ENCODE peak calls at places on chromosomes 11 and 22, in eight cellular contexts. R is AG04450, I is mammary epithelial cell, T is coronary artery, C is HFF-Myc, E is ovary, F is sigmoid colon, M is Caco-2. Y is an unnamed sample.

GRCh38 chr11:116700586-116701220 is 72.1 kb downstream of the BUD13 start:
- DNase-seq in I (no peak), M (no peak), C (no peak), E (no peak), F (peak), T (peak), R (no peak), Y (no peak)

GRCh38 chr11:2582958-2583604 is 116.7 kb downstream of the KCNQ1OT1 start:
- DNase-seq in R (no peak), M (no peak), F (peak), I (no peak), C (no peak), E (no peak), T (peak), Y (no peak)

GRCh38 chr11:68303083-68303482 is 9.3 kb upstream of the LRP5 start:
- DNase-seq in M (no peak), I (no peak), R (no peak), F (no peak), C (no peak), E (no peak), T (no peak), Y (no peak)

GRCh38 chr11:20327377-20327776 is 36.1 kb upstream of the HTATIP2 start:
- DNase-seq in I (no peak), F (no peak), M (no peak), E (no peak), R (no peak), T (no peak), C (no peak), Y (no peak)

GRCh38 chr11:63242089-63242762 is 1.2 kb downstream of the SLC22A25 start:
- DNase-seq in T (no peak), M (no peak), F (no peak), R (no peak), C (no peak), E (no peak), I (no peak), Y (no peak)

GRCh38 chr11:71279916-71280645 is 27.7 kb upstream of the SHANK2 start:
- DNase-seq in F (peak), E (no peak), M (no peak), T (peak), R (no peak), C (no peak), I (no peak), Y (no peak)

GRCh38 chr11:76836613-76837291 is 24.0 kb upstream of the ACER3 start:
- DNase-seq in E (no peak), C (no peak), F (no peak), M (no peak), T (no peak), R (no peak), I (no peak), Y (no peak)

GRCh38 chr22:48700180-48700565 is 1127.5 kb downstream of the BRD1 start:
- DNase-seq in E (no peak), C (no peak), F (no peak), M (no peak), I (no peak), R (no peak), T (no peak), Y (no peak)

GRCh38 chr11:77125695-77126094 is 2.4 kb upstream of the MYO7A start:
- DNase-seq in I (no peak), M (no peak), C (no peak), E (no peak), F (no peak), T (no peak), R (no peak), Y (no peak)

GRCh38 chr11:91624021-91624420 is 600.6 kb upstream of the FAT3 start:
- DNase-seq in E (no peak), R (no peak), F (no peak), I (no peak), T (no peak), C (no peak), M (no peak), Y (no peak)

GRCh38 chr11:118998822-118999221 is 884 bp downstream of the CENATAC start:
- DNase-seq in F (no peak), E (no peak), I (peak), C (peak), T (no peak), R (peak), M (peak), Y (no peak)

GRCh38 chr11:115887316-115887715 is 383.1 kb upstream of the CADM1 start:
- DNase-seq in M (no peak), C (no peak), E (no peak), F (no peak), I (no peak), R (no peak), T (no peak), Y (no peak)

GRCh38 chr11:6251120-6251733 is 8.4 kb upstream of the CCKBR start:
- DNase-seq in C (peak), T (peak), M (peak), R (peak), I (peak), F (peak), E (peak), Y (peak)

GRCh38 chr11:105767945-105768344 is 158.1 kb downstream of the GRIA4 start:
- DNase-seq in M (no peak), R (no peak), C (no peak), T (no peak), E (no peak), F (no peak), I (no peak), Y (no peak)

GRCh38 chr22:38549106-38549884 is 20.7 kb downstream of the DMC1 start:
- DNase-seq in F (no peak), T (no peak), I (peak), C (no peak), M (no peak), E (no peak), R (no peak), Y (peak)
- TF ChIP-seq CTCF in F (no peak), T (no peak), I (no peak), C (no peak), M (no peak), E (no peak), R (no peak), Y (no peak)

GRCh38 chr11:73652046-73652730 is 5.8 kb downstream of the PLEKHB1 start:
- DNase-seq in T (no peak), M (no peak), C (no peak), F (peak), I (peak), R (no peak), E (no peak), Y (no peak)

GRCh38 chr11:73650400-73650799 is 4.0 kb downstream of the PLEKHB1 start:
- DNase-seq in R (no peak), M (no peak), F (no peak), E (no peak), T (no peak), C (no peak), I (no peak), Y (no peak)

GRCh38 chr11:73651252-73651651 is 4.9 kb downstream of the PLEKHB1 start:
- DNase-seq in T (no peak), E (no peak), R (no peak), I (no peak), F (no peak), C (no peak), M (no peak), Y (no peak)

GRCh38 chr11:73652856-73653559 is 6.6 kb downstream of the PLEKHB1 start:
- DNase-seq in M (no peak), T (no peak), E (no peak), C (no peak), I (peak), F (no peak), R (no peak), Y (no peak)

DNA sequence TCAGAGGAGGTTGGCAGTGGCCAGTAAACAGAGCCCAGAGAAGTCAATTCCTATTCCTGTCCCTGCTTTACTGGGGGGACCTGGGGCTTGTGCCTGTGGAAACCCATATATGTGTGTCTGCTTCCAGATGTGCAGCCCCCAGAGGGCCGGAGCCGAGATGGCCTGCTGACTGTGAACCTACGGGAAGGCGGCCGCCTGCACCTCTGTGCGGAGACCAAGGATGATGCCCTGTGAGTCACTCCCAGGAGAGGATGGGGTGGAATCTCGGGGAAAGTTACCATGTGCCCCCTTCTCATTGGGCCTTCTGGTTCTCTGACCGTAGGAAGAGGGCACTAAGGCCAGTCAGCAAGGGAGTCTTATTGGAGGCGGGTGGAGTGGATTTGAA is 5.3 kb downstream of the PLEKHB1 start:
- DNase-seq in M (no peak), I (no peak), C (no peak), T (no peak), F (no peak), R (no peak), E (no peak), Y (no peak)
- TF ChIP-seq CTCF in M (no peak), I (no peak), C (no peak), T (no peak), F (no peak), R (no peak), E (no peak), Y (no peak)

DNA sequence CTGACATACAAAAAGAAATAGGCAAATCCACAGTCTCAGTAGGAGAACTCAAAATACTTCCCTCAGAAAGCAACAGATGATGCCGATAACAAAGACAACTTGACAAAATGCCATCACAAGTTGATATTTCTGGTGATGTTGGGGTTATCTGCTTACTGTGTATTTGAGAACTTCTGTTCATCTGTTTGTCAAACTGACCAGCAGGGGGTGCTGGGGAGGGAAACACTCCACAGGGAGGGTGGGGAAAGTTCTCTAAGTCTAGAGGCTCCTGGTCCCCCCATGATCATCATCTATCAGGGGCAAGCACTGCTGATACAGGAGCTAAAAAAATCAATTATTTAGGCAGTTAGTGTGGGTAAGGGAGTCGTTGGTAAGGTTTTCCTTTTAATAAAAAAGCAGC is 19.2 kb downstream of the GLYATL1 start:
- DNase-seq in M (peak), R (no peak), I (no peak), F (no peak), C (no peak), E (no peak), T (no peak), Y (peak)
- TF ChIP-seq CTCF in M (peak), R (peak), I (peak), F (no peak), C (peak), E (no peak), T (no peak), Y (peak)

GRCh38 chr11:70067036-70067435 is 11.1 kb upstream of the ANO1 start:
- DNase-seq in C (no peak), R (no peak), M (no peak), I (no peak), F (peak), T (no peak), E (no peak), Y (peak)
- TF ChIP-seq CTCF in C (no peak), R (no peak), M (no peak), I (no peak), F (no peak), T (no peak), E (no peak), Y (no peak)

DNA sequence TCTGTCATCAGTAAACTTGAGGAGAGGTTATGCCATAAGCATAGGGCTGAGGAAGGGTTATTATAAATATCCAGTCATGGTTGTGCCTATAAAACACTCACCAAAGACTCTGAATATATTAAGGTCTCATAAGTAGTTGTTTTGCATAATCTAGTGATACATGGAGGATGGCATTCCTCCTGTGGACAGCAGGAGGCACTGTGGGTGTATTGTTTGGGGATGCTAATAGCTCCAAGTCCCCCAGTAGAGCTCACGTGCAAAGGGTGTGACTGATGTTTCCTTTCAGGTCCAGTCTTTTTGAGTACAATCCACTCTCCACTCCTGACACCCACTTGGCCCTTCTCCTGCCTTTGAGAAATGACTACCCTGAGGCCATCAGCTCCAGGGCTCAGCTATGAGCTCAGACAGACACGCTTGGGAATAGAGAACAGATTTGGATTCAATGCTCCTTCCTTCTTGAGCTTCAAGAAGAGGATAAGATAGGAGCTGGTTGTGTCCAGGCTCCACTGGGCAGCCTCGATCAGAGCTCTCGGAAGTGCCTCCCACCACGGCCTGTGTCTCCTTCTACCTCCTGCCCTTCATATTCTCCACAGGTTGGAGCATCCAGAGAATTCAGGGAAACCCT is 85.2 kb upstream of the IGLL5 start:
- DNase-seq in E (no peak), F (no peak), T (no peak), I (no peak), C (no peak), M (no peak), R (no peak), Y (no peak)
- TF ChIP-seq CTCF in E (no peak), F (no peak), T (no peak), I (peak), C (peak), M (no peak), R (peak), Y (no peak)